ENCODE peak calls at places on chromosomes 4 and X, in ten cellular contexts. T, N, A, X, D, K, C, Y, Z and M are unnamed samples.

GRCh38 chr4:141853091-141853734 is 216.8 kb downstream of the IL15 start:
- DNase-seq in T (peak), N (no peak), A (no peak), X (no peak), D (no peak), K (no peak), C (no peak), Y (peak), Z (no peak), M (no peak)

GRCh38 chrX:68571292-68572256 is 72.7 kb downstream of the YIPF6 start:
- DNase-seq in T (no peak), N (no peak), A (no peak), X (no peak), D (no peak), K (no peak), C (no peak), Y (peak), Z (peak), M (peak)

GRCh38 chr4:138275946-138276621 is 33.9 kb upstream of the SLC7A11 start:
- DNase-seq in T (no peak), N (no peak), A (no peak), X (no peak), D (no peak), K (no peak), C (no peak), Y (peak), Z (peak), M (no peak)

GRCh38 chr4:119692001-119692400 is 63.4 kb upstream of the PDE5A start:
- DNase-seq in T (no peak), N (no peak), A (no peak), X (no peak), D (no peak), K (no peak), C (no peak), Y (peak), Z (peak), M (no peak)

GRCh38 chrX:136192839-136193414 is 45.6 kb downstream of the FHL1 start:
- DNase-seq in T (no peak), N (no peak), A (no peak), X (no peak), D (no peak), K (no peak), C (no peak), Y (no peak), Z (peak), M (no peak)

GRCh38 chr4:165654556-165654955 is 218.5 kb upstream of the TLL1 start:
- DNase-seq in T (no peak), N (no peak), A (no peak), X (no peak), D (no peak), K (no peak), C (no peak), Y (no peak), Z (no peak), M (no peak)

GRCh38 chrX:45164021-45164621 is 36.6 kb downstream of the DIPK2B start:
- DNase-seq in T (peak), N (no peak), A (no peak), X (no peak), D (no peak), K (no peak), C (no peak), Y (no peak), Z (no peak), M (no peak)

GRCh38 chrX:132858018-132858417 is 100.4 kb downstream of the HS6ST2 start:
- DNase-seq in T (no peak), N (no peak), A (no peak), X (no peak), D (no peak), K (no peak), C (no peak), Y (no peak), Z (no peak), M (no peak)

GRCh38 chr4:26223160-26223559 is 97.7 kb upstream of the RBPJ start:
- DNase-seq in T (no peak), N (no peak), A (no peak), X (no peak), D (no peak), K (no peak), C (no peak), Y (peak), Z (peak), M (no peak)

GRCh38 chr4:119240568-119240967 is 28.1 kb downstream of the USP53 start:
- DNase-seq in T (no peak), N (no peak), A (no peak), X (no peak), D (no peak), K (no peak), C (no peak), Y (no peak), Z (no peak), M (no peak)

GRCh38 chr4:119209077-119209476 is 3.4 kb upstream of the USP53 start:
- DNase-seq in T (no peak), N (no peak), A (no peak), X (no peak), D (peak), K (no peak), C (no peak), Y (peak), Z (peak), M (no peak)

GRCh38 chr4:94577136-94577535 is 125.4 kb downstream of the PDLIM5 start:
- DNase-seq in T (no peak), N (no peak), A (no peak), X (no peak), D (no peak), K (no peak), C (peak), Y (no peak), Z (peak), M (no peak)

GRCh38 chr4:185054876-185055275 is 36.6 kb downstream of the HELT start:
- DNase-seq in T (no peak), N (no peak), A (no peak), X (no peak), D (no peak), K (no peak), C (no peak), Y (no peak), Z (no peak), M (no peak)

GRCh38 chr4:145954924-145955339 is 16.3 kb upstream of the ZNF827 start:
- DNase-seq in T (peak), N (no peak), A (no peak), X (no peak), D (no peak), K (no peak), C (no peak), Y (peak), Z (peak), M (no peak)

GRCh38 chrX:7107968-7108480 is 39.5 kb upstream of the STS start:
- DNase-seq in T (no peak), N (no peak), A (no peak), X (peak), D (no peak), K (no peak), C (no peak), Y (no peak), Z (no peak), M (no peak)

GRCh38 chr4:68346461-68346860 is 3.4 kb downstream of the YTHDC1 start:
- DNase-seq in T (no peak), N (no peak), A (no peak), X (no peak), D (no peak), K (no peak), C (no peak), Y (peak), Z (no peak), M (no peak)

GRCh38 chrX:122517781-122518180 is 666.3 kb upstream of the GRIA3 start:
- DNase-seq in T (no peak), N (no peak), A (no peak), X (no peak), D (no peak), K (no peak), C (no peak), Y (peak), Z (peak), M (no peak)

GRCh38 chr4:73308286-73308685 is 49.7 kb upstream of the ANKRD17 start:
- DNase-seq in T (no peak), N (no peak), A (no peak), X (no peak), D (no peak), K (no peak), C (no peak), Y (peak), Z (peak), M (no peak)

GRCh38 chr4:48909697-48910096 is 3.1 kb upstream of the OCIAD2 start:
- DNase-seq in T (no peak), N (no peak), A (no peak), X (no peak), D (peak), K (no peak), C (peak), Y (peak), Z (peak), M (peak)

GRCh38 chr4:123390846-123391456 is 5.6 kb upstream of the SPRY1 start:
- DNase-seq in T (no peak), N (no peak), A (no peak), X (no peak), D (no peak), K (no peak), C (no peak), Y (no peak), Z (peak), M (no peak)

GRCh38 chrX:49726966-49727365 is 31.2 kb upstream of the PAGE1 start:
- DNase-seq in T (no peak), N (no peak), A (no peak), X (no peak), D (no peak), K (no peak), C (no peak), Y (no peak), Z (no peak), M (no peak)

GRCh38 chr4:147108409-147108808 is 162.7 kb upstream of the TTC29 start:
- DNase-seq in T (no peak), N (no peak), A (no peak), X (no peak), D (no peak), K (no peak), C (no peak), Y (no peak), Z (peak), M (no peak)

GRCh38 chr4:73422458-73422752 is 13.6 kb upstream of the AFP start:
- DNase-seq in T (no peak), N (no peak), A (no peak), X (no peak), D (no peak), K (no peak), C (no peak), Y (no peak), Z (no peak), M (no peak)

GRCh38 chr4:113008726-113009125 is 40.7 kb upstream of the ANK2 start:
- DNase-seq in T (no peak), N (no peak), A (no peak), X (no peak), D (no peak), K (no peak), C (no peak), Y (no peak), Z (no peak), M (no peak)

GRCh38 chrX:130100180-130100579 is 10.1 kb downstream of the ELF4 start:
- DNase-seq in T (peak), N (no peak), A (no peak), X (no peak), D (no peak), K (no peak), C (peak), Y (no peak), Z (no peak), M (no peak)

GRCh38 chrX:153782324-153782723 is 1.5 kb downstream of the SRPK3 start:
- DNase-seq in T (no peak), N (no peak), A (no peak), X (no peak), D (no peak), K (no peak), C (no peak), Y (no peak), Z (no peak), M (no peak)

GRCh38 chr4:151855747-151856146 is 94.9 kb upstream of the GATB start:
- DNase-seq in T (no peak), N (no peak), A (no peak), X (no peak), D (no peak), K (no peak), C (no peak), Y (no peak), Z (no peak), M (no peak)

GRCh38 chr4:86818845-86819244 is 30.3 kb downstream of the SLC10A6 start:
- DNase-seq in T (no peak), N (no peak), A (no peak), X (no peak), D (no peak), K (no peak), C (no peak), Y (no peak), Z (no peak), M (no peak)

GRCh38 chr4:23135792-23136645 is 443.3 kb downstream of the GBA3 start:
- DNase-seq in T (no peak), N (no peak), A (no peak), X (no peak), D (no peak), K (no peak), C (no peak), Y (peak), Z (peak), M (no peak)

GRCh38 chr4:100935090-100935489 is 412.2 kb downstream of the PPP3CA start:
- DNase-seq in T (no peak), N (no peak), A (no peak), X (no peak), D (no peak), K (no peak), C (no peak), Y (peak), Z (peak), M (no peak)

GRCh38 chr4:113468165-113469022 is 293.1 kb downstream of the CAMK2D start:
- DNase-seq in T (peak), N (no peak), A (no peak), X (no peak), D (peak), K (no peak), C (peak), Y (peak), Z (peak), M (peak)

GRCh38 chrX:13398073-13398823 is 78.4 kb upstream of the ATXN3L start:
- DNase-seq in T (peak), N (no peak), A (no peak), X (no peak), D (peak), K (no peak), C (peak), Y (peak), Z (peak), M (peak)

GRCh38 chr4:21451032-21451431 is 497.5 kb downstream of the KCNIP4 start:
- DNase-seq in T (no peak), N (no peak), A (no peak), X (no peak), D (no peak), K (no peak), C (no peak), Y (peak), Z (peak), M (no peak)

GRCh38 chr4:158808399-158808798 is 39.6 kb downstream of the FNIP2 start:
- DNase-seq in T (no peak), N (no peak), A (no peak), X (no peak), D (no peak), K (no peak), C (no peak), Y (no peak), Z (no peak), M (no peak)

GRCh38 chr4:147707892-147708672 is 23.8 kb upstream of the ARHGAP10 start:
- DNase-seq in T (peak), N (no peak), A (peak), X (peak), D (peak), K (peak), C (peak), Y (peak), Z (peak), M (no peak)

GRCh38 chr4:76074468-76074867 is at the start of gene ART3:
- DNase-seq in T (no peak), N (no peak), A (no peak), X (no peak), D (no peak), K (no peak), C (no peak), Y (no peak), Z (peak), M (no peak)

GRCh38 chr4:143346208-143346607 is 9.5 kb downstream of the GAB1 start:
- DNase-seq in T (peak), N (no peak), A (no peak), X (no peak), D (no peak), K (no peak), C (no peak), Y (peak), Z (no peak), M (no peak)